ENCODE peak calls at places on chromosomes 13 and 19, in five cellular contexts. H is AG04450, P is astrocyte of the cerebellum, S is fibroblast of mammary gland, Q is A549. W is an unnamed sample.

GRCh38 chr19:31553844-31554215 is 204.6 kb upstream of the TSHZ3 start:
- DNase-seq in P (no peak), Q (no peak), H (no peak), S (no peak), W (no peak)

GRCh38 chr13:54150851-54151250 is 1122.2 kb downstream of the OLFM4 start:
- DNase-seq in Q (no peak), S (no peak), P (no peak), H (no peak), W (no peak)

GRCh38 chr13:55977436-55977835 is 1163.3 kb upstream of the PRR20A start:
- DNase-seq in P (no peak), Q (no peak), S (no peak), H (no peak), W (no peak)

GRCh38 chr13:65656740-65657329 is 1573.3 kb downstream of the PCDH9 start:
- DNase-seq in P (no peak), S (peak), Q (peak), H (no peak), W (no peak)

GRCh38 chr13:113186061-113186900 is 22.2 kb downstream of the PCID2 start:
- DNase-seq in S (peak), P (no peak), H (no peak), Q (no peak), W (no peak)

GRCh38 chr19:3618811-3619630 is 7.6 kb downstream of the CACTIN start:
- DNase-seq in P (no peak), Q (no peak), H (no peak), S (no peak), W (no peak)

GRCh38 chr13:109880371-109881346 is 94.3 kb upstream of the IRS2 start:
- DNase-seq in P (no peak), H (no peak), Q (no peak), S (no peak), W (no peak)

GRCh38 chr13:32902898-32903297 is 113.3 kb upstream of the KL start:
- DNase-seq in P (peak), H (no peak), Q (no peak), S (peak), W (no peak)

GRCh38 chr19:13056052-13056660 is 46.5 kb downstream of the LYL1 start:
- DNase-seq in H (no peak), P (peak), S (peak), Q (no peak), W (no peak)

GRCh38 chr13:42279080-42279479 is 7.1 kb downstream of the AKAP11 start:
- DNase-seq in S (peak), Q (no peak), H (no peak), P (no peak), W (no peak)

GRCh38 chr13:53131361-53131760 is 102.7 kb downstream of the OLFM4 start:
- DNase-seq in S (no peak), H (no peak), P (no peak), Q (no peak), W (no peak)

GRCh38 chr19:57817976-57818375 is 3.3 kb upstream of the ZNF552 start:
- DNase-seq in Q (no peak), P (no peak), S (no peak), H (no peak), W (no peak)

GRCh38 chr13:114318624-114319023 is 4.3 kb downstream of the CHAMP1 start:
- DNase-seq in H (no peak), P (no peak), Q (no peak), S (no peak), W (no peak)

GRCh38 chr13:112583592-112584277 is 4.2 kb downstream of the TUBGCP3 start:
- DNase-seq in S (no peak), Q (no peak), P (no peak), H (no peak), W (no peak)

GRCh38 chr19:13463296-13463695 is 43.0 kb downstream of the CACNA1A start:
- DNase-seq in S (peak), Q (no peak), P (no peak), H (no peak), W (no peak)

GRCh38 chr13:73092831-73093230 is 34.0 kb downstream of the KLF5 start:
- DNase-seq in H (peak), Q (no peak), P (no peak), S (no peak), W (no peak)

GRCh38 chr13:23654111-23655110 is 84.2 kb downstream of the TNFRSF19 start:
- DNase-seq in Q (no peak), P (no peak), S (no peak), H (no peak), W (no peak)

GRCh38 chr13:76387561-76387960 is 498.6 kb downstream of the KCTD12 start:
- DNase-seq in Q (no peak), H (no peak), S (no peak), P (no peak), W (no peak)

GRCh38 chr13:74870865-74871264 is 611.1 kb downstream of the TBC1D4 start:
- DNase-seq in Q (no peak), P (no peak), H (no peak), S (peak), W (peak)

GRCh38 chr13:35499131-35500051 is 22.9 kb upstream of the MAB21L1 start:
- DNase-seq in Q (no peak), S (no peak), H (no peak), P (no peak), W (no peak)

GRCh38 chr13:100394005-100394695 is 194.4 kb downstream of the GGACT start:
- DNase-seq in P (peak), H (peak), S (peak), Q (no peak), W (no peak)

GRCh38 chr13:33092422-33092987 is 76.3 kb downstream of the KL start:
- DNase-seq in S (no peak), P (no peak), Q (no peak), H (no peak), W (no peak)

GRCh38 chr19:53467503-53468262 is at the start of gene ZNF813:
- DNase-seq in P (peak), Q (peak), S (peak), H (peak), W (peak)

GRCh38 chr13:59743195-59743594 is 420.5 kb downstream of the DIAPH3 start:
- DNase-seq in H (no peak), P (no peak), Q (no peak), S (no peak), W (no peak)

GRCh38 chr19:14138576-14139265 is 2.3 kb upstream of the ASF1B start:
- DNase-seq in Q (no peak), H (no peak), P (no peak), S (peak), W (no peak)

GRCh38 chr13:107811233-107811632 is 404.1 kb downstream of the LIG4 start:
- DNase-seq in Q (no peak), H (no peak), S (no peak), P (no peak), W (no peak)

GRCh38 chr19:2478324-2478755 is 2.4 kb downstream of the GADD45B start:
- DNase-seq in H (no peak), S (peak), P (no peak), Q (no peak), W (no peak)

GRCh38 chr13:39783051-39783450 is 127.6 kb downstream of the COG6 start:
- DNase-seq in Q (no peak), P (no peak), H (no peak), S (peak), W (no peak)

GRCh38 chr19:32651729-32652140 is 23.2 kb downstream of the ANKRD27 start:
- DNase-seq in S (no peak), P (peak), H (no peak), Q (peak), W (peak)
- TF ChIP-seq CTCF in S (no peak), P (peak), H (peak), Q (no peak), W (peak)

GRCh38 chr13:45702088-45702487 is at the start of gene CBY2:
- DNase-seq in P (no peak), H (no peak), S (no peak), Q (no peak), W (no peak)
- H3K4me3 ChIP-seq in P (no peak), H (no peak), S (no peak), Q (no peak), W (no peak)

GRCh38 chr13:66689628-66690027 is 540.5 kb downstream of the PCDH9 start:
- DNase-seq in H (no peak), S (peak), P (no peak), Q (no peak), W (no peak)

GRCh38 chr13:66691149-66691548 is 539.0 kb downstream of the PCDH9 start:
- DNase-seq in Q (no peak), P (no peak), H (no peak), S (no peak), W (no peak)

GRCh38 chr13:66693656-66694055 is 536.5 kb downstream of the PCDH9 start:
- DNase-seq in P (no peak), Q (no peak), H (no peak), S (peak), W (no peak)

GRCh38 chr13:66689037-66689619 is 541.0 kb downstream of the PCDH9 start:
- DNase-seq in P (no peak), H (no peak), Q (no peak), S (peak), W (no peak)
- TF ChIP-seq CTCF in P (peak), H (peak), Q (peak), S (peak), W (peak)

DNA sequence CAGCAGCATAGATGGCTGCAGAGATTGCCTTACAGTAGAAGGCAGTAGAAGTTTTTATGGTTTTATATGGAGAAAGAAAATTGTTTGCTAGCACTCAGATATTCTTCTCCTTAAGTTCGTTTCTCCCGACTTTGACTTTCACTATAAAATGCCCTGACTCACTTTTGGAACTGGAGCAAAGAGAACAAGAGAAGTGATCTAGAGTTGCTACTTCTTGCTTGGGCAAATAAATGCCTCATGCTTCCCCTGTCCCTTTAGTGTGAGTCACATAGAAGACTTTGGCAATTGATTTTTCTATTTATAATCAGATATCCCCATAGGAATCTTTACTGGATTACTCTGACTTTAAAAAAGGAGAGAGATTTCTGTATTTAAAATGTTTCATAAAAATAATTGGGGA is 46.9 kb downstream of the ITGBL1 start:
- DNase-seq in Q (no peak), H (no peak), S (peak), P (no peak), W (no peak)
- H3K4me3 ChIP-seq in Q (no peak), H (no peak), S (no peak), P (no peak), W (no peak)

GRCh38 chr19:45403272-45403671 is 1.6 kb downstream of the PPP1R13L start:
- DNase-seq in S (no peak), Q (no peak), H (no peak), P (no peak), W (no peak)

GRCh38 chr19:45404557-45405434 is at the start of gene PPP1R13L:
- DNase-seq in H (no peak), P (peak), S (peak), Q (peak), W (peak)

GRCh38 chr19:45401815-45402468 is 2.9 kb downstream of the PPP1R13L start:
- DNase-seq in S (no peak), P (no peak), H (no peak), Q (no peak), W (no peak)

GRCh38 chr19:45403781-45404556 is 900 bp downstream of the PPP1R13L start:
- DNase-seq in S (no peak), H (no peak), Q (peak), P (no peak), W (no peak)

GRCh38 chr19:45402469-45403070 is 2.3 kb downstream of the PPP1R13L start:
- DNase-seq in P (no peak), S (no peak), Q (peak), H (no peak), W (no peak)
- TF ChIP-seq CTCF in P (no peak), S (peak), Q (peak), H (peak), W (peak)

DNA sequence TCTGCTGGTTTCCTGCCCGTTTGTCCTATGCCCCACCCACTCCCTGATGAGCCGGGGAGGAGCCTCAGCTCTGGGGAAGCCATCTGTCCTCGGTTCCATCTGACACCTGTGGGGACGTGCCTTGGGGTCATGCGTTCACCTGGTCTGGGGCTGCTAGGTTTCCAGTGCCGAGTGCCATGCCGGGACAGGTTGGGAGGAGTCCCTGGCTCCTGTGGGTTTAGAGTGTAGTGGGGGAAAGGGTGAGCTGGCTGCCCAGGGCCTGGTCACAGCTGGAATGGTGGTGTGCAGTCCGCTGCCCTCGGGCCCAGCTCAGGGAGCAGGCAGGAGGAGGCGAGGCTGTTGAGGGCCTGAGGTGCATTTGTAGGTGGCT is 2.5 kb downstream of the KDM4B start:
- DNase-seq in P (no peak), S (no peak), H (no peak), Q (no peak), W (no peak)
- H3K4me3 ChIP-seq in P (peak), S (peak), H (peak), Q (no peak), W (peak)

DNA sequence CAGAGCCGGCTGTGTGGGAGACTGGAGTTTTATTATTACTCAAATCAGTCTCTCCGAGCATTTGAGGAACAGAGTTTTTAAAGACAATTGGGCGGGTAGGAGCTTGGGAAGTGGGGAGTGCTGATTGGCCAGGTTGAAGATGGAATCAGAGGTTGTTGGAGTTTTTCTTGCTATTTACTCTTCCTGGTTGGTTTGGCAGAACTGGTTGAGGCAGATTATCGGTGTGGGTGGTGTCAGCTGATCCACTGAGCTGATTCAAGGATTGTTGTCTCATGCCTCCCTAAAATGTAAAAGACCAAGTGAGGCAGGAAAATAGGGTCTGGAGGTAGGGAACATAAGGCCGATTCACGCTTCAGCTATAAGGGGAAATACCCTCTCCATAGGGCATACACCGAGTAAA is 1.3 kb upstream of the TDRD12 start:
- DNase-seq in Q (no peak), S (no peak), H (no peak), P (no peak), W (no peak)
- TF ChIP-seq CTCF in Q (no peak), S (no peak), H (no peak), P (no peak), W (no peak)

DNA sequence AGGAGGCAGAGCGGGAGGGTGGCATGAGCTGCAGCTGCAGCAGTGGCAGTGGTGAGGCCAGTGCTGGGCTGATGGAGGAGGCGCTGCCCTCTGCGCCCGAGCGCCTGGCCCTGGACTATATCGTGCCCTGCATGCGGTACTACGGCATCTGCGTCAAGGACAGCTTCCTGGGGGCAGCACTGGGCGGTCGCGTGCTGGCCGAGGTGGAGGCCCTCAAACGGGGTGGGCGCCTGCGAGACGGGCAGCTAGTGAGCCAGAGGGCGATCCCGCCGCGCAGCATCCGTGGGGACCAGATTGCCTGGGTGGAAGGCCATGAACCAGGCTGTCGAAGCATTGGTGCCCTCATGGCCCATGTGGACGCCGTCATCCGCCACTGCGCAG is 2.0 kb downstream of the EGLN2 start:
- DNase-seq in P (no peak), H (no peak), S (no peak), Q (no peak), W (no peak)
- H3K4me3 ChIP-seq in P (peak), H (peak), S (peak), Q (no peak), W (peak)

DNA sequence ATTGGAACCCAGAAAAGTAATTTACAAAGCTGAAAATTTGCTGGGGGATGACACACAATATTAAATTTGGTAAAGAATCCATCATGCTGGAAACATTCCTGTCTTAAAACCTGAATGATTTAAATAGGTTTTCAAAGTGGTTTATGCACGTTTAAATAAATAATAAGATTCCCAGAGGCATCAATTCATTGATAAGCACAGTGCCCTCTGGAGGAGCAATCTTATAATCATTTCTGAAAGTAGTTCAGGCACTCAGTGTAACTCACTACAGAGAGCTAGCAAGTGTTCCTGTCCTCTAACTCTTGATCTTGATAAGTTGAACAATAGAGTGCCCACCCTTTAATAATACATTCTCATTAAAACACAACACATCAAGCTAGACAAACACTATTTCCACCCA is 43.5 kb upstream of the SHISA2 start:
- DNase-seq in H (no peak), P (no peak), Q (no peak), S (no peak), W (no peak)
- TF ChIP-seq CTCF in H (no peak), P (no peak), Q (no peak), S (no peak), W (no peak)

GRCh38 chr19:49860716-49861100 is 6.7 kb downstream of the PNKP start:
- DNase-seq in H (no peak), P (no peak), S (no peak), Q (no peak), W (no peak)
- H3K4me3 ChIP-seq in H (no peak), P (no peak), S (no peak), Q (no peak), W (no peak)